ENCODE peak calls at places on chromosomes 11 and 22, in nine cellular contexts. O is T-helper 2 cell; Q is CD8-positive, alpha-beta memory T cell; H is amygdala; D is NCI-H526 treated with DMSO at 0.1 percent for 48 hours; Z is skeletal muscle cell; U is naive thymus-derived CD8-positive, alpha-beta T cell; L is keratinocyte; M is HS-27A. P is an unnamed sample.

GRCh38 chr11:3952715-3953114 is 97.3 kb downstream of the STIM1 start:
- DNase-seq in D (no peak), O (no peak), Z (no peak), Q (no peak), L (no peak), M (no peak), H (no peak), U (no peak), P (no peak)

GRCh38 chr11:134237557-134237922 is 13.1 kb downstream of the VPS26B start:
- DNase-seq in Z (no peak), M (no peak), L (no peak), Q (no peak), U (no peak), O (no peak), H (no peak), D (no peak), P (no peak)

GRCh38 chr11:45163956-45164575 is 17.6 kb downstream of the PRDM11 start:
- DNase-seq in Q (no peak), H (no peak), L (no peak), D (no peak), O (no peak), M (no peak), Z (no peak), U (no peak), P (no peak)

GRCh38 chr11:78815631-78816232 is 241.1 kb upstream of the NARS2 start:
- DNase-seq in Q (no peak), L (no peak), H (no peak), O (no peak), U (no peak), D (no peak), Z (no peak), M (no peak), P (no peak)

GRCh38 chr11:120977470-120977869 is 46.4 kb upstream of the TBCEL start:
- DNase-seq in D (no peak), Q (no peak), Z (no peak), U (no peak), H (no peak), M (peak), O (no peak), L (no peak), P (no peak)

GRCh38 chr11:46315783-46316563 is 31.3 kb upstream of the DGKZ start:
- DNase-seq in D (no peak), U (no peak), Q (no peak), Z (no peak), H (no peak), L (no peak), M (no peak), O (no peak), P (no peak)

GRCh38 chr11:62770778-62771143 is 435 bp upstream of the TAF6L start:
- DNase-seq in D (no peak), U (no peak), H (no peak), Q (no peak), M (no peak), Z (no peak), L (no peak), O (no peak), P (no peak)

GRCh38 chr11:36008576-36008975 is 64.7 kb downstream of the LDLRAD3 start:
- DNase-seq in L (no peak), H (no peak), O (no peak), U (no peak), Z (no peak), D (no peak), M (no peak), Q (no peak), P (no peak)

GRCh38 chr22:32788884-32789624 is 12.5 kb upstream of the TIMP3 start:
- DNase-seq in H (no peak), Q (no peak), Z (no peak), U (no peak), D (no peak), M (no peak), O (no peak), L (no peak), P (no peak)

GRCh38 chr11:15941206-15941770 is 415.1 kb downstream of the SOX6 start:
- DNase-seq in O (no peak), U (no peak), D (no peak), Q (no peak), Z (peak), H (no peak), M (no peak), L (no peak), P (peak)

GRCh38 chr11:8674859-8675258 is 7.6 kb downstream of the TRIM66 start:
- DNase-seq in H (no peak), Z (no peak), Q (no peak), M (no peak), O (no peak), U (no peak), D (no peak), L (no peak), P (no peak)

GRCh38 chr22:39090426-39091064 is 6.5 kb upstream of the APOBEC3H start:
- DNase-seq in O (peak), M (no peak), D (no peak), U (peak), L (peak), H (no peak), Z (no peak), Q (peak), P (no peak)

GRCh38 chr11:48013269-48013901 is 33.0 kb downstream of the PTPRJ start:
- DNase-seq in M (no peak), D (no peak), O (peak), L (no peak), Z (no peak), Q (peak), U (no peak), H (no peak), P (peak)

GRCh38 chr11:69705901-69706787 is 2.3 kb upstream of the FGF19 start:
- DNase-seq in L (no peak), H (no peak), O (no peak), U (no peak), M (no peak), Q (no peak), Z (no peak), D (no peak), P (peak)

GRCh38 chr11:76579047-76579751 is 91.3 kb downstream of the LRRC32 start:
- DNase-seq in D (no peak), O (no peak), M (no peak), U (no peak), Z (no peak), L (no peak), Q (no peak), H (no peak), P (no peak)

GRCh38 chr22:19187716-19188563 is 9.4 kb upstream of the SLC25A1 start:
- DNase-seq in O (no peak), Q (no peak), M (no peak), L (no peak), U (no peak), Z (no peak), D (no peak), H (no peak), P (no peak)

GRCh38 chr22:46390652-46391301 is 55.3 kb downstream of the TRMU start:
- DNase-seq in O (no peak), H (no peak), Z (peak), U (no peak), L (no peak), Q (no peak), D (peak), M (no peak), P (peak)

GRCh38 chr11:33907419-33907818 is 15.5 kb upstream of the LMO2 start:
- DNase-seq in M (no peak), L (no peak), Q (no peak), U (no peak), Z (no peak), H (no peak), O (no peak), D (no peak), P (no peak)

GRCh38 chr22:46293591-46294260 is 2.9 kb upstream of the GTSE1 start:
- DNase-seq in M (no peak), H (no peak), L (no peak), Z (no peak), D (peak), O (no peak), Q (no peak), U (no peak), P (no peak)

GRCh38 chr11:59186130-59186594 is 14.2 kb downstream of the DTX4 start:
- DNase-seq in H (no peak), Z (no peak), O (peak), Q (peak), L (no peak), M (no peak), D (peak), U (peak), P (peak)

GRCh38 chr22:40210814-40211213 is 33.1 kb downstream of the TNRC6B start:
- DNase-seq in D (no peak), U (no peak), Q (no peak), L (no peak), Z (no peak), O (no peak), H (no peak), M (no peak), P (no peak)

GRCh38 chr11:46686886-46687810 is 13.3 kb downstream of the ARHGAP1 start:
- DNase-seq in O (no peak), M (no peak), L (peak), D (no peak), Z (no peak), H (no peak), U (no peak), Q (no peak), P (no peak)

GRCh38 chr11:76639621-76640020 is 30.9 kb downstream of the LRRC32 start:
- DNase-seq in L (no peak), O (no peak), M (no peak), U (no peak), H (no peak), Q (no peak), D (no peak), Z (no peak), P (no peak)

GRCh38 chr11:45654741-45655283 is 10.6 kb downstream of the CHST1 start:
- DNase-seq in D (no peak), H (no peak), U (no peak), M (no peak), L (no peak), Q (no peak), Z (no peak), O (no peak), P (no peak)

GRCh38 chr22:30421695-30422480 is 3.7 kb upstream of the MTFP1 start:
- DNase-seq in Q (no peak), U (no peak), M (no peak), H (no peak), O (no peak), L (no peak), Z (no peak), D (no peak), P (no peak)

GRCh38 chr22:20805972-20806471 is 32.1 kb downstream of the SERPIND1 start:
- DNase-seq in D (no peak), Z (no peak), Q (no peak), H (no peak), O (no peak), M (peak), U (no peak), L (no peak), P (no peak)

GRCh38 chr11:120182790-120183491 is 27.9 kb upstream of the OAF start:
- DNase-seq in L (no peak), Z (no peak), Q (no peak), H (no peak), O (no peak), D (peak), U (no peak), M (no peak), P (peak)

GRCh38 chr11:60918941-60919275 is 5.0 kb downstream of the TMEM109 start:
- DNase-seq in Z (no peak), L (no peak), H (no peak), D (no peak), U (no peak), Q (no peak), O (no peak), M (no peak), P (no peak)

GRCh38 chr11:8098361-8098760 is 17.4 kb downstream of the TUB start:
- DNase-seq in L (no peak), O (no peak), D (no peak), U (no peak), Z (no peak), Q (no peak), H (no peak), M (peak), P (no peak)

GRCh38 chr11:85930879-85931366 is 75.7 kb downstream of the CCDC83 start:
- DNase-seq in H (no peak), D (no peak), L (no peak), U (no peak), Z (no peak), Q (no peak), O (no peak), M (no peak), P (no peak)

GRCh38 chr22:39631857-39632256 is 61.3 kb downstream of the CACNA1I start:
- DNase-seq in H (no peak), Q (no peak), O (no peak), M (no peak), D (no peak), L (no peak), Z (no peak), U (no peak), P (no peak)

GRCh38 chr22:46425011-46425410 is 89.5 kb downstream of the TRMU start:
- DNase-seq in O (no peak), Z (no peak), U (no peak), H (no peak), D (peak), M (no peak), Q (no peak), L (no peak), P (no peak)